ENCODE peak calls at places on chromosomes 16 and 17, in eight cellular contexts. T is type B pancreatic cell; C is stimulated activated CD8-positive, alpha-beta memory T cell treated with anti-CD3 and anti-CD28 coated beads, Interleukin-4, amount 100 ng/mL, for 4 hours; S is myocyte; G is G401; U is EL; F is NCI-H2107; Y is osteoblast. N is an unnamed sample.

GRCh38 chr16:10675861-10676260 is 18.9 kb downstream of the TEKT5 start:
- DNase-seq in T (no peak), C (no peak), S (no peak), G (no peak), U (no peak), F (no peak), Y (no peak), N (peak)

GRCh38 chr17:9162275-9162985 is 141.1 kb downstream of the NTN1 start:
- DNase-seq in T (no peak), C (no peak), S (no peak), G (no peak), U (no peak), F (no peak), Y (peak), N (no peak)

GRCh38 chr17:62616993-62617893 is 10.2 kb upstream of the MRC2 start:
- DNase-seq in T (no peak), C (no peak), S (peak), G (no peak), U (no peak), F (no peak), Y (peak), N (no peak)

GRCh38 chr16:65769055-65769465 is 597.4 kb upstream of the CDH5 start:
- DNase-seq in T (no peak), C (no peak), S (no peak), G (no peak), U (no peak), F (no peak), Y (no peak), N (no peak)

GRCh38 chr16:54632322-54632721 is 298.3 kb upstream of the IRX5 start:
- DNase-seq in T (no peak), C (no peak), S (peak), G (no peak), U (no peak), F (no peak), Y (no peak), N (no peak)

GRCh38 chr17:63494300-63494928 is 17.6 kb downstream of the ACE start:
- DNase-seq in T (no peak), C (no peak), S (no peak), G (no peak), U (no peak), F (no peak), Y (peak), N (no peak)

GRCh38 chr16:82741073-82741615 is 114.4 kb downstream of the CDH13 start:
- DNase-seq in T (no peak), C (no peak), S (no peak), G (no peak), U (peak), F (no peak), Y (no peak), N (no peak)

GRCh38 chr17:13385481-13385907 is 216.2 kb downstream of the HS3ST3A1 start:
- DNase-seq in T (no peak), C (no peak), S (no peak), G (no peak), U (peak), F (no peak), Y (no peak), N (no peak)

GRCh38 chr17:81865733-81866439 is 5.3 kb downstream of the ARHGDIA start:
- DNase-seq in T (no peak), C (no peak), S (no peak), G (no peak), U (peak), F (peak), Y (peak), N (no peak)

GRCh38 chr16:57536306-57537193 is at the start of gene CCDC102A:
- DNase-seq in T (no peak), C (peak), S (peak), G (no peak), U (peak), F (no peak), Y (peak), N (peak)

GRCh38 chr17:78736526-78737079 is 45.5 kb downstream of the CYTH1 start:
- DNase-seq in T (no peak), C (no peak), S (no peak), G (peak), U (no peak), F (no peak), Y (no peak), N (peak)

GRCh38 chr17:39027037-39027436 is 59.8 kb upstream of the FBXO47 start:
- DNase-seq in T (no peak), C (no peak), S (peak), G (no peak), U (peak), F (peak), Y (no peak), N (peak)

GRCh38 chr16:22235839-22236745 is 30.0 kb downstream of the EEF2K start:
- DNase-seq in T (no peak), C (no peak), S (peak), G (no peak), U (no peak), F (no peak), Y (no peak), N (no peak)

GRCh38 chr17:57875109-57876022 is 25.5 kb upstream of the MRPS23 start:
- DNase-seq in T (peak), C (no peak), S (peak), G (no peak), U (peak), F (no peak), Y (peak), N (no peak)

GRCh38 chr16:67104061-67104460 is 5.7 kb upstream of the PHAF1 start:
- DNase-seq in T (no peak), C (no peak), S (peak), G (peak), U (peak), F (no peak), Y (peak), N (no peak)

GRCh38 chr17:2695243-2695960 is 16.2 kb downstream of the CLUH start:
- DNase-seq in T (peak), C (no peak), S (no peak), G (no peak), U (no peak), F (no peak), Y (peak), N (peak)

GRCh38 chr17:75074532-75074931 is 13.2 kb upstream of the SLC16A5 start:
- DNase-seq in T (no peak), C (no peak), S (no peak), G (no peak), U (no peak), F (no peak), Y (peak), N (no peak)

GRCh38 chr16:14172200-14172805 is 101.2 kb downstream of the MRTFB start:
- DNase-seq in T (no peak), C (no peak), S (no peak), G (no peak), U (peak), F (no peak), Y (peak), N (no peak)

GRCh38 chr16:83574388-83574787 is 233.4 kb upstream of the HSBP1 start:
- DNase-seq in T (no peak), C (no peak), S (peak), G (no peak), U (peak), F (no peak), Y (no peak), N (no peak)

GRCh38 chr16:86287641-86288201 is 222.6 kb upstream of the FOXF1 start:
- DNase-seq in T (peak), C (no peak), S (no peak), G (no peak), U (no peak), F (no peak), Y (no peak), N (no peak)

GRCh38 chr16:20333120-20333519 is 5.8 kb upstream of the GP2 start:
- DNase-seq in T (no peak), C (no peak), S (no peak), G (no peak), U (no peak), F (no peak), Y (no peak), N (no peak)

GRCh38 chr17:46877466-46877865 is 26.1 kb downstream of the WNT9B start:
- DNase-seq in T (no peak), C (no peak), S (peak), G (peak), U (no peak), F (no peak), Y (peak), N (no peak)

GRCh38 chr17:17028059-17028877 is 14.0 kb upstream of the MPRIP start:
- DNase-seq in T (peak), C (no peak), S (peak), G (no peak), U (peak), F (no peak), Y (peak), N (no peak)

GRCh38 chr17:3885970-3886369 is 6.9 kb downstream of the CAMKK1 start:
- DNase-seq in T (no peak), C (no peak), S (peak), G (no peak), U (peak), F (no peak), Y (peak), N (no peak)

GRCh38 chr17:50063516-50064252 is 7.8 kb downstream of the ITGA3 start:
- DNase-seq in T (no peak), C (no peak), S (peak), G (no peak), U (peak), F (no peak), Y (peak), N (no peak)

GRCh38 chr17:50076221-50076590 is 18.9 kb upstream of the PDK2 start:
- DNase-seq in T (no peak), C (no peak), S (no peak), G (no peak), U (no peak), F (no peak), Y (no peak), N (no peak)